ENCODE peak calls at places on chromosomes 12 and 14, in five cellular contexts. S is GM23338, W is aorta, A is sciatic nerve, P is pancreas. U is an unnamed sample.

GRCh38 chr14:87508333-87508732 is 484.6 kb downstream of the GALC start:
- ATAC-seq in A (no peak), S (no peak), P (no peak), W (no peak), U (no peak)

GRCh38 chr12:65631621-65632111 is 192.6 kb upstream of the HMGA2 start:
- ATAC-seq in P (no peak), S (no peak), W (peak), A (peak), U (peak)

GRCh38 chr14:104686624-104687517 is 2.5 kb upstream of the INF2 start:
- ATAC-seq in S (no peak), P (no peak), A (no peak), W (no peak), U (no peak)

GRCh38 chr14:56666294-56666693 is 86.7 kb downstream of the TMEM260 start:
- ATAC-seq in W (no peak), P (no peak), A (no peak), S (no peak), U (no peak)

GRCh38 chr12:93780115-93780641 is 103.0 kb downstream of the CRADD start:
- ATAC-seq in P (no peak), S (no peak), W (no peak), A (no peak), U (no peak)

GRCh38 chr12:104310751-104311297 is 7.3 kb downstream of the EID3 start:
- ATAC-seq in S (no peak), W (no peak), P (no peak), A (no peak), U (no peak)

GRCh38 chr14:72651081-72651480 is 242.8 kb downstream of the DPF3 start:
- ATAC-seq in S (no peak), A (no peak), W (no peak), P (no peak), U (no peak)

GRCh38 chr12:62750941-62751843 is 183.8 kb downstream of the PPM1H start:
- ATAC-seq in S (no peak), P (peak), A (no peak), W (no peak), U (no peak)

GRCh38 chr14:56874375-56874774 is 64.1 kb upstream of the OTX2 start:
- ATAC-seq in S (peak), W (no peak), P (peak), A (no peak), U (no peak)